ENCODE peak calls at places on chromosome 15, in six cellular contexts. One of them, this sample, is unnamed.

GRCh38 chr15:92883643-92884458 is 16.3 kb upstream of the CHD2 start:
- DNase-seq in MG63: no peak
- DNase-seq in prostate gland: no peak
- DNase-seq in CD8-positive, alpha-beta T cell: no peak
- DNase-seq in fibroblast of lung: peak; percentile 64
- DNase-seq in kidney epithelial cell: no peak
- DNase-seq in this sample: no peak

GRCh38 chr15:81046290-81046689 is 45.6 kb downstream of the TLNRD1 start:
- DNase-seq in prostate gland: no peak
- DNase-seq in kidney epithelial cell: no peak
- DNase-seq in CD8-positive, alpha-beta T cell: no peak
- DNase-seq in MG63: no peak
- DNase-seq in fibroblast of lung: no peak
- DNase-seq in this sample: no peak

GRCh38 chr15:68445351-68445750 is 13.4 kb upstream of the ITGA11 start:
- DNase-seq in kidney epithelial cell: no peak
- DNase-seq in fibroblast of lung: no peak
- DNase-seq in CD8-positive, alpha-beta T cell: no peak
- DNase-seq in prostate gland: no peak
- DNase-seq in MG63: no peak
- DNase-seq in this sample: no peak

GRCh38 chr15:72236381-72237285 is 5.6 kb upstream of the PKM start:
- DNase-seq in prostate gland: no peak
- DNase-seq in fibroblast of lung: no peak
- DNase-seq in MG63: no peak
- DNase-seq in CD8-positive, alpha-beta T cell: no peak
- DNase-seq in kidney epithelial cell: no peak
- DNase-seq in this sample: no peak

GRCh38 chr15:82539690-82540054 is 585 bp downstream of the RPS17 start:
- DNase-seq in kidney epithelial cell: no peak
- DNase-seq in CD8-positive, alpha-beta T cell: no peak
- DNase-seq in prostate gland: no peak
- DNase-seq in MG63: no peak
- DNase-seq in fibroblast of lung: no peak
- DNase-seq in this sample: no peak

GRCh38 chr15:67715166-67715565 is 110.1 kb upstream of the SKOR1 start:
- DNase-seq in CD8-positive, alpha-beta T cell: no peak
- DNase-seq in MG63: no peak
- DNase-seq in kidney epithelial cell: no peak
- DNase-seq in fibroblast of lung: no peak
- DNase-seq in prostate gland: no peak
- DNase-seq in this sample: no peak

GRCh38 chr15:73078722-73079121 is 26.5 kb downstream of the NEO1 start:
- DNase-seq in CD8-positive, alpha-beta T cell: no peak
- DNase-seq in prostate gland: peak; percentile 80
- DNase-seq in fibroblast of lung: peak; percentile 94
- DNase-seq in MG63: peak; percentile 15
- DNase-seq in kidney epithelial cell: peak; percentile 60
- DNase-seq in this sample: peak; percentile 59

GRCh38 chr15:27977656-27978055 is 121.5 kb downstream of the OCA2 start:
- DNase-seq in fibroblast of lung: peak; percentile 29
- DNase-seq in MG63: no peak
- DNase-seq in prostate gland: no peak
- DNase-seq in kidney epithelial cell: no peak
- DNase-seq in CD8-positive, alpha-beta T cell: no peak
- DNase-seq in this sample: peak; percentile 5

GRCh38 chr15:76345880-76346665 is 9.5 kb downstream of the ISL2 start:
- DNase-seq in MG63: no peak
- DNase-seq in prostate gland: no peak
- DNase-seq in CD8-positive, alpha-beta T cell: no peak
- DNase-seq in kidney epithelial cell: no peak
- DNase-seq in fibroblast of lung: no peak
- DNase-seq in this sample: no peak

GRCh38 chr15:77187751-77188464 is 117.0 kb upstream of the TSPAN3 start:
- DNase-seq in MG63: no peak
- DNase-seq in CD8-positive, alpha-beta T cell: no peak
- DNase-seq in kidney epithelial cell: no peak
- DNase-seq in fibroblast of lung: peak; percentile 58
- DNase-seq in prostate gland: no peak
- DNase-seq in this sample: peak; percentile 45

GRCh38 chr15:85618956-85619491 is 175.7 kb downstream of the KLHL25 start:
- DNase-seq in fibroblast of lung: peak; percentile 98
- DNase-seq in prostate gland: peak; percentile 47
- DNase-seq in kidney epithelial cell: peak; percentile 91
- DNase-seq in CD8-positive, alpha-beta T cell: peak; percentile 55
- DNase-seq in MG63: peak; percentile 85
- DNase-seq in this sample: peak; percentile 98

GRCh38 chr15:39959411-39959810 is 25.5 kb downstream of the EIF2AK4 start:
- DNase-seq in fibroblast of lung: no peak
- DNase-seq in kidney epithelial cell: no peak
- DNase-seq in prostate gland: no peak
- DNase-seq in MG63: no peak
- DNase-seq in CD8-positive, alpha-beta T cell: no peak
- DNase-seq in this sample: no peak

GRCh38 chr15:39948817-39949216 is 14.9 kb downstream of the EIF2AK4 start:
- DNase-seq in MG63: no peak
- DNase-seq in kidney epithelial cell: no peak
- DNase-seq in fibroblast of lung: no peak
- DNase-seq in CD8-positive, alpha-beta T cell: no peak
- DNase-seq in prostate gland: no peak
- DNase-seq in this sample: no peak

GRCh38 chr15:39951561-39951960 is 17.6 kb downstream of the EIF2AK4 start:
- DNase-seq in kidney epithelial cell: no peak
- DNase-seq in CD8-positive, alpha-beta T cell: no peak
- DNase-seq in MG63: no peak
- DNase-seq in fibroblast of lung: no peak
- DNase-seq in prostate gland: no peak
- DNase-seq in this sample: no peak

GRCh38 chr15:39957481-39957880 is 23.6 kb downstream of the EIF2AK4 start:
- DNase-seq in prostate gland: no peak
- DNase-seq in CD8-positive, alpha-beta T cell: no peak
- DNase-seq in kidney epithelial cell: no peak
- DNase-seq in MG63: no peak
- DNase-seq in fibroblast of lung: no peak
- DNase-seq in this sample: no peak

DNA sequence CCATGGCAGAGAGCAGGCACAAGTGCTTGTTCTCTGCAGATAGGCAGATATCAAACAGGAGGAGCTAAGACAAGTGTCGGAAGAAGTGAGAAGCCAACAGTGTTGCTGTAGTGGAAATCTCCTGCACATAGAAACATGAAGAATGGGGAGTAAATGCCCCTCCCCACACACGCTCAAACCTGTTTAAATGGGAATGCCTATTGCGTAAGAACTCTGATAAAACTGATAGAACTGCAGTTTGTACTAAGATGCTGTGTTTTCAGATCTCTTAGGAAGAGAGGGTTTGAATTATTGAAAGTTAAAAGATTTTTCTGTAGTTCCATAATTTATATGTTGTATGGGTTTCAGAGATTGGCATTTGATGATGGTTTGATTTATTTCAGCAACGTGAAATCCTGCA is 19.6 kb downstream of the EIF2AK4 start:
- DNase-seq in fibroblast of lung: no peak
- DNase-seq in kidney epithelial cell: no peak
- DNase-seq in prostate gland: no peak
- DNase-seq in MG63: no peak
- DNase-seq in CD8-positive, alpha-beta T cell: no peak
- DNase-seq in this sample: no peak
- H3K36me3 ChIP-seq in fibroblast of lung: peaks cover 12% of the 10 kb centered on the region
- H3K36me3 ChIP-seq in kidney epithelial cell: peaks cover 1% of the 10 kb centered on the region
- H3K36me3 ChIP-seq in prostate gland: peaks cover 3% of the 10 kb centered on the region
- H3K36me3 ChIP-seq in MG63: peaks cover 44% of the 10 kb centered on the region
- H3K36me3 ChIP-seq in CD8-positive, alpha-beta T cell: peaks cover 21% of the 10 kb centered on the region
- H3K36me3 ChIP-seq in this sample: peaks cover 63% of the 10 kb centered on the region

GRCh38 chr15:78434134-78434533 is 3.9 kb upstream of the IREB2 start:
- DNase-seq in CD8-positive, alpha-beta T cell: no peak
- DNase-seq in kidney epithelial cell: no peak
- DNase-seq in fibroblast of lung: no peak
- DNase-seq in prostate gland: no peak
- DNase-seq in MG63: no peak
- DNase-seq in this sample: no peak

GRCh38 chr15:78437762-78438594 is at the start of gene IREB2:
- DNase-seq in kidney epithelial cell: peak; percentile 83
- DNase-seq in MG63: peak; percentile 96
- DNase-seq in CD8-positive, alpha-beta T cell: peak; percentile 97
- DNase-seq in prostate gland: peak; percentile 98
- DNase-seq in fibroblast of lung: peak; percentile 94
- DNase-seq in this sample: peak; percentile 98

GRCh38 chr15:78438595-78439285 is 724 bp downstream of the IREB2 start:
- DNase-seq in MG63: peak; percentile 39
- DNase-seq in fibroblast of lung: peak; percentile 52
- DNase-seq in prostate gland: peak; percentile 21
- DNase-seq in kidney epithelial cell: no peak
- DNase-seq in CD8-positive, alpha-beta T cell: no peak
- DNase-seq in this sample: peak; percentile 18

GRCh38 chr15:78440375-78441373 is 2.7 kb downstream of the IREB2 start:
- DNase-seq in MG63: no peak
- DNase-seq in prostate gland: no peak
- DNase-seq in kidney epithelial cell: no peak
- DNase-seq in fibroblast of lung: no peak
- DNase-seq in CD8-positive, alpha-beta T cell: no peak
- DNase-seq in this sample: no peak

GRCh38 chr15:78437107-78437761 is 782 bp upstream of the IREB2 start:
- DNase-seq in MG63: peak; percentile 22
- DNase-seq in CD8-positive, alpha-beta T cell: no peak
- DNase-seq in fibroblast of lung: no peak
- DNase-seq in prostate gland: no peak
- DNase-seq in kidney epithelial cell: no peak
- DNase-seq in this sample: no peak
- H3K36me3 ChIP-seq in MG63: peaks cover 31% of the 10 kb centered on the region
- H3K36me3 ChIP-seq in CD8-positive, alpha-beta T cell: peaks cover 5% of the 10 kb centered on the region
- H3K36me3 ChIP-seq in fibroblast of lung: no peaks in the 10 kb centered on the region
- H3K36me3 ChIP-seq in prostate gland: no peaks in the 10 kb centered on the region
- H3K36me3 ChIP-seq in kidney epithelial cell: no peaks in the 10 kb centered on the region
- H3K36me3 ChIP-seq in this sample: peaks cover 23% of the 10 kb centered on the region

GRCh38 chr15:22868928-22869327 is 30.5 kb downstream of the NIPA2 start:
- DNase-seq in prostate gland: no peak
- DNase-seq in MG63: no peak
- DNase-seq in kidney epithelial cell: no peak
- DNase-seq in fibroblast of lung: no peak
- DNase-seq in CD8-positive, alpha-beta T cell: no peak
- DNase-seq in this sample: no peak
- H3K36me3 ChIP-seq in prostate gland: no peaks in the 10 kb centered on the region
- H3K36me3 ChIP-seq in MG63: peaks cover 74% of the 10 kb centered on the region
- H3K36me3 ChIP-seq in kidney epithelial cell: peaks cover 1% of the 10 kb centered on the region
- H3K36me3 ChIP-seq in fibroblast of lung: peaks cover 16% of the 10 kb centered on the region
- H3K36me3 ChIP-seq in CD8-positive, alpha-beta T cell: no peaks in the 10 kb centered on the region
- H3K36me3 ChIP-seq in this sample: peaks cover 59% of the 10 kb centered on the region

DNA sequence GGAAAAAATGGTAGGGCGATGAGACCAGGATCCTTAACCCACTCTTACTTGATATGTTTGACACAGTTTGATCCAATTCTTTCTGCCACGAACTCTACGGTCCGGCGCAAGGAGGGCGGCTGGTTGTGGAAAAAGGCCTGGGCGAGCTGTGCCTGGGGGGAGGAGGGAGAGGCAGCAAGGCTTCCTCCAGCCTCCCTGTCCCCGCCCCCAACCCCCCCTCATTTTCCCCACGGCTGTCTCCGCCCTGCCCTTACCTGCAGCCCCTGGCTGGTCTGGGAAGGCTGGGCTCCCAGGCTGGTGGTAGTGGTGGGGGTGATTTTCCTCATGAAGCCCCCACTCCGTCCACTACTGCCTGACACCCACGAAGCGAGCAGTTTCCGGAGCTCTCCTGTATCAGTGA is 8.0 kb downstream of the CDAN1 start:
- DNase-seq in fibroblast of lung: no peak
- DNase-seq in kidney epithelial cell: no peak
- DNase-seq in MG63: no peak
- DNase-seq in prostate gland: no peak
- DNase-seq in CD8-positive, alpha-beta T cell: no peak
- DNase-seq in this sample: no peak
- H3K36me3 ChIP-seq in fibroblast of lung: peaks cover 46% of the 10 kb centered on the region
- H3K36me3 ChIP-seq in kidney epithelial cell: peaks cover 12% of the 10 kb centered on the region
- H3K36me3 ChIP-seq in MG63: peaks cover 44% of the 10 kb centered on the region
- H3K36me3 ChIP-seq in prostate gland: peaks cover 37% of the 10 kb centered on the region
- H3K36me3 ChIP-seq in CD8-positive, alpha-beta T cell: peaks cover 60% of the 10 kb centered on the region
- H3K36me3 ChIP-seq in this sample: peaks cover 61% of the 10 kb centered on the region